ENCODE peak calls at places on chromosome 12, in seven cellular contexts. One of them, this sample, is unnamed. For H3K27me3, the result is how much of the 10 kb centered on the place peaks cover.

GRCh38 chr12:25284024-25284423 is 33.3 kb upstream of the KRAS start:
- DNase-seq in GM23338: no peak
- DNase-seq in sigmoid colon: no peak
- DNase-seq in K562: no peak
- DNase-seq in prostate gland: no peak
- DNase-seq in SK-N-SH: no peak
- DNase-seq in esophagus muscularis mucosa: no peak
- DNase-seq in this sample: no peak

GRCh38 chr12:94150483-94151225 is 2.3 kb downstream of the PLXNC1 start:
- DNase-seq in K562: no peak
- DNase-seq in prostate gland: no peak
- DNase-seq in GM23338: peak
- DNase-seq in esophagus muscularis mucosa: no peak
- DNase-seq in SK-N-SH: peak
- DNase-seq in sigmoid colon: no peak
- DNase-seq in this sample: peak

GRCh38 chr12:18967814-18968213 is 161.7 kb upstream of the PLEKHA5 start:
- DNase-seq in esophagus muscularis mucosa: no peak
- DNase-seq in sigmoid colon: no peak
- DNase-seq in K562: no peak
- DNase-seq in GM23338: no peak
- DNase-seq in SK-N-SH: no peak
- DNase-seq in prostate gland: peak
- DNase-seq in this sample: peak

GRCh38 chr12:120125792-120126634 is 9.5 kb upstream of the RAB35 start:
- DNase-seq in SK-N-SH: no peak
- DNase-seq in prostate gland: no peak
- DNase-seq in esophagus muscularis mucosa: no peak
- DNase-seq in sigmoid colon: no peak
- DNase-seq in K562: no peak
- DNase-seq in GM23338: peak
- DNase-seq in this sample: no peak

GRCh38 chr12:2925322-2925995 is 33.7 kb upstream of the TEAD4 start:
- DNase-seq in GM23338: no peak
- DNase-seq in sigmoid colon: no peak
- DNase-seq in prostate gland: no peak
- DNase-seq in K562: no peak
- DNase-seq in esophagus muscularis mucosa: no peak
- DNase-seq in SK-N-SH: no peak
- DNase-seq in this sample: no peak

GRCh38 chr12:104115587-104115975 is 22.4 kb downstream of the NFYB start:
- DNase-seq in esophagus muscularis mucosa: no peak
- DNase-seq in sigmoid colon: no peak
- DNase-seq in prostate gland: peak
- DNase-seq in GM23338: no peak
- DNase-seq in K562: no peak
- DNase-seq in SK-N-SH: no peak
- DNase-seq in this sample: no peak

GRCh38 chr12:123384318-123384993 is 524 bp downstream of the KMT5A start:
- DNase-seq in prostate gland: no peak
- DNase-seq in sigmoid colon: peak
- DNase-seq in K562: no peak
- DNase-seq in GM23338: peak
- DNase-seq in esophagus muscularis mucosa: no peak
- DNase-seq in SK-N-SH: peak
- DNase-seq in this sample: peak

GRCh38 chr12:79618848-79619404 is 71.8 kb downstream of the PAWR start:
- DNase-seq in K562: no peak
- DNase-seq in GM23338: no peak
- DNase-seq in prostate gland: no peak
- DNase-seq in esophagus muscularis mucosa: no peak
- DNase-seq in SK-N-SH: no peak
- DNase-seq in sigmoid colon: no peak
- DNase-seq in this sample: no peak

GRCh38 chr12:32669584-32669983 is 9.5 kb upstream of the DNM1L start:
- DNase-seq in prostate gland: no peak
- DNase-seq in GM23338: no peak
- DNase-seq in sigmoid colon: no peak
- DNase-seq in esophagus muscularis mucosa: no peak
- DNase-seq in SK-N-SH: no peak
- DNase-seq in K562: no peak
- DNase-seq in this sample: no peak
- TF ChIP-seq CTCF in prostate gland: no peak
- TF ChIP-seq CTCF in GM23338: no peak
- TF ChIP-seq CTCF in sigmoid colon: no peak
- TF ChIP-seq CTCF in esophagus muscularis mucosa: no peak
- TF ChIP-seq CTCF in SK-N-SH: no peak
- TF ChIP-seq CTCF in K562: no peak
- TF ChIP-seq CTCF in this sample: no peak

GRCh38 chr12:80709811-80710726 is 2.6 kb downstream of the MYF6 start:
- DNase-seq in K562: no peak
- DNase-seq in prostate gland: no peak
- DNase-seq in esophagus muscularis mucosa: no peak
- DNase-seq in SK-N-SH: peak
- DNase-seq in GM23338: peak
- DNase-seq in sigmoid colon: no peak
- DNase-seq in this sample: no peak
- H3K27me3 ChIP-seq in K562: under half
- H3K27me3 ChIP-seq in prostate gland: under half
- H3K27me3 ChIP-seq in esophagus muscularis mucosa: under half
- H3K27me3 ChIP-seq in SK-N-SH: half or more
- H3K27me3 ChIP-seq in GM23338: half or more
- H3K27me3 ChIP-seq in sigmoid colon: under half
- H3K27me3 ChIP-seq in this sample: under half

GRCh38 chr12:13102481-13103195 is 829 bp downstream of the GSG1 start:
- DNase-seq in esophagus muscularis mucosa: peak
- DNase-seq in K562: no peak
- DNase-seq in SK-N-SH: no peak
- DNase-seq in prostate gland: no peak
- DNase-seq in sigmoid colon: no peak
- DNase-seq in GM23338: no peak
- DNase-seq in this sample: no peak

GRCh38 chr12:13101854-13102375 is 1.6 kb downstream of the GSG1 start:
- DNase-seq in sigmoid colon: no peak
- DNase-seq in esophagus muscularis mucosa: peak
- DNase-seq in prostate gland: peak
- DNase-seq in K562: no peak
- DNase-seq in GM23338: no peak
- DNase-seq in SK-N-SH: no peak
- DNase-seq in this sample: no peak

GRCh38 chr12:13100610-13100881 is 2.9 kb downstream of the GSG1 start:
- DNase-seq in SK-N-SH: no peak
- DNase-seq in sigmoid colon: no peak
- DNase-seq in K562: no peak
- DNase-seq in GM23338: no peak
- DNase-seq in prostate gland: no peak
- DNase-seq in esophagus muscularis mucosa: no peak
- DNase-seq in this sample: no peak

GRCh38 chr12:13099910-13100609 is 3.4 kb downstream of the GSG1 start:
- DNase-seq in SK-N-SH: no peak
- DNase-seq in esophagus muscularis mucosa: peak
- DNase-seq in sigmoid colon: no peak
- DNase-seq in K562: no peak
- DNase-seq in prostate gland: no peak
- DNase-seq in GM23338: no peak
- DNase-seq in this sample: no peak

DNA sequence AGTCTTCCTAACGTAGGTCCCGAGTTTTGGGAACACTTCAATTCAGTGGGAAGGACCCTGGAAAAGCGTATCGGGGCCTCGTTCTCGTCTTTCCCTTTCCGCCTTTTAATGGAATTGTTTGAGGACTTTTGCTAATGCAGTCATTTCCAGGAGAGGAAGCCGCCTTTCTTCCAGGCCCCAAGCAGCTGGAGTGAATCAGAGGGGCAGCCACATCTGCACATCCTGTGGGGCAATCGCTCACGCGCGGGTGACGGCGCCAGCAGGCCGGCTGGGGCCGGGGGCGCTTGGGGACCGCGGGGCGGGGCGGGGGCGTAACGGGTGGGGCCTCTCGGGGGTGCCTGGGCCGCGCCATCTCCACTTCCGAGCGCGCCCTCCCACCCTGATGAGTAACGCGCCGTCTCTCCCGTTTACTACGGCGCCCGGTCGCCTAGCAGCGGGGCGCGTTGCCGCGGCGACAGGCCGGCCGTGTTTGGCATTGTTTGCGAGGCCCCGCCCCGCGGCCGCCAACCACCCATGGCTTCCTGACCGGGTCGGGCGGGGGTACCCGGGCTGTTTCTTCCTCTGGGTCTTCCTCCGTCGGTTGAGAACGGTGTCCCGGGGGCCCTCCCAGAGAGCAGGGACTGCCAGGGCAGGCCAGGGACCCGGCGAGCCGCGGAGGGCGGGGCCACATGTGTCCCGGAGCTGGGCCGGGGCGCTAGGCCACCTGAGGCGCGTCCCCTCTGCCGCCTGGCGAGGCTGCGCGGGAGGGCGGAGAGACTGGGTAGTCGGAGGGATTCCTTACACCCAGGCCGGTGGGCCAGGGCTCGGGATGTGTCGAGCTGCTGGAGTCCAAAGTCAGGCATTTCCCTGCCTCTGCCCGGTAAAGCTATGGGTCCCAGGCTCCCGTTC is 2.3 kb downstream of the GSG1 start:
- DNase-seq in prostate gland: peak
- DNase-seq in esophagus muscularis mucosa: peak
- DNase-seq in GM23338: peak
- DNase-seq in K562: peak
- DNase-seq in SK-N-SH: peak
- DNase-seq in sigmoid colon: peak
- DNase-seq in this sample: peak
- TF ChIP-seq POLR2AphosphoS5 in prostate gland: peak
- TF ChIP-seq POLR2AphosphoS5 in esophagus muscularis mucosa: peak
- TF ChIP-seq POLR2AphosphoS5 in GM23338: peak
- TF ChIP-seq POLR2AphosphoS5 in K562: no peak
- TF ChIP-seq POLR2AphosphoS5 in SK-N-SH: peak
- TF ChIP-seq POLR2AphosphoS5 in sigmoid colon: peak
- TF ChIP-seq POLR2AphosphoS5 in this sample: peak

GRCh38 chr12:121791671-121792496 is 1.6 kb downstream of the RHOF start:
- DNase-seq in SK-N-SH: no peak
- DNase-seq in prostate gland: no peak
- DNase-seq in esophagus muscularis mucosa: no peak
- DNase-seq in GM23338: no peak
- DNase-seq in K562: no peak
- DNase-seq in sigmoid colon: no peak
- DNase-seq in this sample: no peak
- TF ChIP-seq CTCF in SK-N-SH: no peak
- TF ChIP-seq CTCF in prostate gland: no peak
- TF ChIP-seq CTCF in esophagus muscularis mucosa: no peak
- TF ChIP-seq CTCF in GM23338: peak
- TF ChIP-seq CTCF in K562: no peak
- TF ChIP-seq CTCF in sigmoid colon: no peak
- TF ChIP-seq CTCF in this sample: no peak

DNA sequence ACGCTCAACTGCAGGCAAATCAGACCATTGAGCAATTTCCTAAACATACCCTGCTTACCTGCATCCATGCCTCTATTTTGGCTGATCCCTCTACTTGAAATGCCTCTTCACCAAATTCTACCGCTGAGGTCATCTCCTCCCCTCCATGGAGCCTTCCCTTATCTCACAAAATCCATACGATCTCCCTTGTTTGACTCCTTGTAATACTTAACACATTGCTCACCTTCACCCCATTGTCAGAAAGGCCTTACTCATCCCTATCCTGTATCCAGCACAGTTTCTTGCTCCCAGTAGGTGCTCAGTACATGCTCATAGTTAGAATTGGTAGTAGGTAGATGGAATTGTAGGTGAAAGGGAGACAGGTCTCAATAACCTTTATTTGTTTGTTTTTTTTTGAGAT is 5.4 kb downstream of the DDN start:
- DNase-seq in sigmoid colon: no peak
- DNase-seq in prostate gland: no peak
- DNase-seq in K562: no peak
- DNase-seq in esophagus muscularis mucosa: no peak
- DNase-seq in SK-N-SH: no peak
- DNase-seq in GM23338: no peak
- DNase-seq in this sample: no peak
- H3K27me3 ChIP-seq in sigmoid colon: under half
- H3K27me3 ChIP-seq in prostate gland: under half
- H3K27me3 ChIP-seq in K562: under half
- H3K27me3 ChIP-seq in esophagus muscularis mucosa: under half
- H3K27me3 ChIP-seq in SK-N-SH: under half
- H3K27me3 ChIP-seq in GM23338: half or more
- H3K27me3 ChIP-seq in this sample: under half

DNA sequence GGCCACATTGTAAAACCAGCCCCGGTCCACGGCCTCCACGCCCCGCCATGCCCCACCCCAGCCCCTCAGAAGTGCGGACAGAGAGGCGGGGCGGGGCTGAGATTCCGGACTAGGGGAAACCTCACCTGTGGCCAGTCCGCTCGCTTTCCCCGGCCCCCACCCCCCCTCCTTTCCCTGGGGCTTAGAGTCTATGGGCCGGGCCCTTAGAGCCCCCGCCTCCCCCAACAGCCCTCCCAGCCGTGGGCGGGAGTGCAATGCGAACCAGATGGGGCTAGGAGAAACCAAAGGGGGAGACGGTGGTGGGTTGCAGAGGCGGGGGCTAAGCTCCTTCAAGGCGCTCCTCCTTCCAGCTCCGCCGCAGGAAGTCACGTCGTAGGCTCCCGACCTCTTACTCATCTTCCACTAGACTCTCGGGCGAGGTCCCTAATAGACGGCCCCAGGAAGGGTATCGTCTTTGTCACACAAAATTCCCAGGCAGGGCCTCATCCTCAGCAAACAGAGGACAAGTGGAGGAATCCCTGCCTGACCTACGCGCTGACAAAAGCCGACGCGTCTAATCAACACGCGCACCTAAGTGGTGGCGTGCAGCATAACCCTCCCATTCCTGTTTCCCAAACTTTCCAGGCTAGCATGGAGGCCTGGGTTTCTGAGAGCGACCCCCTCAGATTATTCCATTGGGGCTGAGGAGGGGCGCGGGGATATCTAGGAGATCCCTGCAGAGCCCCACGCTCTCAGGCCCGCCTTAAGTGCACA is 1.0 kb upstream of the NAB2 start:
- DNase-seq in SK-N-SH: peak
- DNase-seq in K562: peak
- DNase-seq in GM23338: peak
- DNase-seq in esophagus muscularis mucosa: peak
- DNase-seq in prostate gland: peak
- DNase-seq in sigmoid colon: peak
- DNase-seq in this sample: peak
- TF ChIP-seq POLR2AphosphoS5 in SK-N-SH: peak
- TF ChIP-seq POLR2AphosphoS5 in K562: peak
- TF ChIP-seq POLR2AphosphoS5 in GM23338: peak
- TF ChIP-seq POLR2AphosphoS5 in esophagus muscularis mucosa: peak
- TF ChIP-seq POLR2AphosphoS5 in prostate gland: peak
- TF ChIP-seq POLR2AphosphoS5 in sigmoid colon: peak
- TF ChIP-seq POLR2AphosphoS5 in this sample: peak

DNA sequence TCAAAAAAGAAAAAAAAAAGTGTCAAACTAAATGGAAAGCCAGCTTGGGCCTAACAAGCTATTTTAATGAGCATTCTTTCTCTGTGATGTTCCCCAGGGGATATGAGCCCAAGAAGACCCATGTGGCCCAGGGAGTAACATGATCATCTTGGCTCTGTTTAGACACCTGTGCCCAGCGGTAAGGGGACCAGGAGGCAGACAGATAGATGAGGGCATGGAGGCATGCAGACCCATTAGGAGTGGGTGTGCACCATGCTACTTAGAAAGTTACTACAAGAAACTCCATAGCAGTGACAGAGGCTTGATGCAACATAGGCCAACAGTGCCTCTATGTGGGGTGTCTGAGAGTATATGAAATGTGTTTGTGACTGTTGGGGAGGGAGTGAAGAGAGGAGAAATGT is 3.1 kb upstream of the CREBL2 start:
- DNase-seq in K562: peak
- DNase-seq in sigmoid colon: no peak
- DNase-seq in GM23338: no peak
- DNase-seq in SK-N-SH: no peak
- DNase-seq in prostate gland: no peak
- DNase-seq in esophagus muscularis mucosa: no peak
- DNase-seq in this sample: no peak
- TF ChIP-seq CTCF in K562: peak
- TF ChIP-seq CTCF in sigmoid colon: no peak
- TF ChIP-seq CTCF in GM23338: peak
- TF ChIP-seq CTCF in SK-N-SH: no peak
- TF ChIP-seq CTCF in prostate gland: peak
- TF ChIP-seq CTCF in esophagus muscularis mucosa: no peak
- TF ChIP-seq CTCF in this sample: no peak

This sample was measured in upper lobe of left lung.